ENCODE peak calls at places on chromosomes 7 and 10, in seven cellular contexts. I is HTR-8/SVneo; Z is activated T-helper 1 cell treated with anti-CD3 and anti-CD28 coated beads, Interleukin-12 subunit alpha, Interleukin-12 subunit beta, Interleukin-2, Interleukin-4 antibody, amounts not matched to agents 30 ng/mL and 10 ng/mL and 1 ng/mL, durations not matched to agents 14 hours and 24 hours and 36 hours; Q is fibroblast of lung; C is GM04503; K is WERI-Rb-1; B is EL. T is an unnamed sample.

GRCh38 chr7:6637544-6638229 is 569 bp downstream of the ZNF316 start:
- DNase-seq in I (peak; percentile 88), Z (peak; percentile 48), Q (peak; percentile 14), C (no peak), K (peak; percentile 71), B (peak; percentile 38), T (peak; percentile 80)

GRCh38 chr7:105022458-105022857 is 8.5 kb downstream of the KMT2E start:
- DNase-seq in I (no peak), Z (no peak), Q (no peak), C (no peak), K (no peak), B (no peak), T (no peak)

GRCh38 chr10:54614062-54614461 is 187.0 kb downstream of the PCDH15 start:
- DNase-seq in I (no peak), Z (no peak), Q (no peak), C (no peak), K (no peak), B (no peak), T (no peak)

GRCh38 chr10:44925224-44925623 is 14.1 kb downstream of the TMEM72 start:
- DNase-seq in I (peak; percentile 43), Z (no peak), Q (peak; percentile 23), C (no peak), K (peak; percentile 85), B (no peak), T (no peak)

GRCh38 chr7:12715372-12716133 is 28.1 kb downstream of the ARL4A start:
- DNase-seq in I (peak; percentile 51), Z (peak; percentile 13), Q (peak; percentile 97), C (peak; percentile 39), K (no peak), B (peak; percentile 82), T (no peak)

GRCh38 chr10:77685494-77685893 is 47.9 kb upstream of the KCNMA1 start:
- DNase-seq in I (no peak), Z (no peak), Q (no peak), C (no peak), K (no peak), B (no peak), T (no peak)

GRCh38 chr7:74148491-74148890 is 25.7 kb upstream of the EIF4H start:
- DNase-seq in I (no peak), Z (no peak), Q (no peak), C (no peak), K (no peak), B (no peak), T (no peak)

GRCh38 chr10:130202984-130203617 is 66.9 kb downstream of the GLRX3 start:
- DNase-seq in I (no peak), Z (no peak), Q (no peak), C (no peak), K (no peak), B (no peak), T (peak; percentile 35)

GRCh38 chr10:11345224-11346054 is 266.0 kb downstream of the USP6NL start:
- DNase-seq in I (no peak), Z (no peak), Q (no peak), C (no peak), K (no peak), B (no peak), T (no peak)

GRCh38 chr10:51892965-51893658 is 193.7 kb upstream of the CSTF2T start:
- DNase-seq in I (no peak), Z (no peak), Q (no peak), C (no peak), K (peak; percentile 14), B (peak; percentile 4), T (no peak)

GRCh38 chr10:72308320-72308987 is 34.7 kb downstream of the DDIT4 start:
- DNase-seq in I (no peak), Z (no peak), Q (peak; percentile 89), C (no peak), K (no peak), B (peak; percentile 87), T (no peak)

GRCh38 chr10:124653811-124654651 is 90.1 kb downstream of the FAM53B start:
- DNase-seq in I (no peak), Z (no peak), Q (no peak), C (no peak), K (no peak), B (no peak), T (peak; percentile 44)

GRCh38 chr10:15857001-15857608 is 3.2 kb downstream of the MINDY3 start:
- DNase-seq in I (no peak), Z (no peak), Q (no peak), C (no peak), K (no peak), B (peak; percentile 13), T (no peak)

GRCh38 chr10:51654918-51655317 is 44.5 kb downstream of the CSTF2T start:
- DNase-seq in I (no peak), Z (no peak), Q (no peak), C (no peak), K (no peak), B (no peak), T (no peak)

GRCh38 chr10:87734987-87735827 is 75.5 kb downstream of the PAPSS2 start:
- DNase-seq in I (peak; percentile 59), Z (no peak), Q (peak; percentile 45), C (no peak), K (peak; percentile 66), B (peak; percentile 57), T (peak; percentile 50)

GRCh38 chr7:120184866-120185265 is 88.1 kb upstream of the KCND2 start:
- DNase-seq in I (no peak), Z (no peak), Q (no peak), C (no peak), K (no peak), B (no peak), T (no peak)

GRCh38 chr7:75624134-75624832 is 114.5 kb downstream of the HIP1 start:
- DNase-seq in I (no peak), Z (no peak), Q (peak; percentile 34), C (peak; percentile 43), K (no peak), B (no peak), T (no peak)

GRCh38 chr10:4431114-4431862 is 394.7 kb upstream of the AKR1E2 start:
- DNase-seq in I (peak; percentile 50), Z (no peak), Q (peak; percentile 96), C (peak; percentile 54), K (peak; percentile 9), B (peak; percentile 61), T (no peak)

GRCh38 chr7:71976670-71977069 is 435.5 kb downstream of the CALN1 start:
- DNase-seq in I (no peak), Z (no peak), Q (no peak), C (no peak), K (no peak), B (no peak), T (no peak)

GRCh38 chr10:123377883-123378282 is 223.7 kb downstream of the BUB3 start:
- DNase-seq in I (no peak), Z (no peak), Q (no peak), C (no peak), K (no peak), B (no peak), T (no peak)

GRCh38 chr7:15130666-15131541 is 228.4 kb upstream of the DGKB start:
- DNase-seq in I (peak; percentile 32), Z (no peak), Q (peak; percentile 79), C (peak; percentile 15), K (no peak), B (peak; percentile 71), T (no peak)

GRCh38 chr10:124228017-124228379 is 134.6 kb upstream of the CHST15 start:
- DNase-seq in I (no peak), Z (no peak), Q (no peak), C (no peak), K (no peak), B (no peak), T (no peak)

GRCh38 chr7:41118490-41118889 is 584.4 kb downstream of the INHBA start:
- DNase-seq in I (no peak), Z (no peak), Q (no peak), C (no peak), K (no peak), B (no peak), T (no peak)

GRCh38 chr7:117829450-117829849 is 43.8 kb downstream of the CTTNBP2 start:
- DNase-seq in I (no peak), Z (no peak), Q (no peak), C (no peak), K (no peak), B (no peak), T (no peak)

GRCh38 chr10:58696736-58697135 is 184.1 kb downstream of the BICC1 start:
- DNase-seq in I (no peak), Z (no peak), Q (peak; percentile 59), C (no peak), K (no peak), B (peak; percentile 44), T (no peak)

GRCh38 chr10:36141786-36142560 is 499.9 kb upstream of the FZD8 start:
- DNase-seq in I (no peak), Z (no peak), Q (no peak), C (no peak), K (no peak), B (no peak), T (no peak)

GRCh38 chr10:102815790-102816549 is 21.2 kb downstream of the CYP17A1 start:
- DNase-seq in I (no peak), Z (no peak), Q (peak; percentile 91), C (peak; percentile 76), K (no peak), B (peak; percentile 75), T (no peak)

GRCh38 chr7:36301914-36302771 is 87.5 kb upstream of the ANLN start:
- DNase-seq in I (no peak), Z (no peak), Q (peak; percentile 47), C (no peak), K (peak; percentile 39), B (no peak), T (no peak)

GRCh38 chr10:128178319-128178937 is 52.2 kb upstream of the MKI67 start:
- DNase-seq in I (peak; percentile 12), Z (peak; percentile 42), Q (peak; percentile 4), C (no peak), K (peak; percentile 59), B (peak; percentile 34), T (peak; percentile 48)

GRCh38 chr7:134364619-134365037 is 47.9 kb upstream of the SLC35B4 start:
- DNase-seq in I (peak; percentile 5), Z (no peak), Q (peak; percentile 54), C (no peak), K (no peak), B (peak; percentile 79), T (no peak)

GRCh38 chr10:92712016-92712889 is 22.5 kb downstream of the HHEX start:
- DNase-seq in I (no peak), Z (no peak), Q (peak; percentile 75), C (no peak), K (no peak), B (peak; percentile 66), T (no peak)

T was measured in D341Med.